ENCODE peak calls at places on chromosome 12, in four cellular contexts. One of them, this sample, is unnamed.

GRCh38 chr12:24455811-24456210 is 493.1 kb downstream of the BCAT1 start:
- DNase-seq in stimulated activated CD4-positive, alpha-beta T cell treated with anti-CD3 and anti-CD28 coated beads, Interleukin-12 subunit alpha, Interleukin-12 subunit beta, amount 100 ng/mL, for 24 hours: no peak
- DNase-seq in endodermal cell: peak; percentile 73
- DNase-seq in pancreas: no peak
- DNase-seq in this sample: no peak

GRCh38 chr12:124536613-124537012 is 30.8 kb downstream of the NCOR2 start:
- DNase-seq in stimulated activated CD4-positive, alpha-beta T cell treated with anti-CD3 and anti-CD28 coated beads, Interleukin-12 subunit alpha, Interleukin-12 subunit beta, amount 100 ng/mL, for 24 hours: no peak
- DNase-seq in endodermal cell: no peak
- DNase-seq in pancreas: no peak
- DNase-seq in this sample: no peak

GRCh38 chr12:27870939-27871338 is 90.9 kb upstream of the MANSC4 start:
- DNase-seq in stimulated activated CD4-positive, alpha-beta T cell treated with anti-CD3 and anti-CD28 coated beads, Interleukin-12 subunit alpha, Interleukin-12 subunit beta, amount 100 ng/mL, for 24 hours: no peak
- DNase-seq in endodermal cell: no peak
- DNase-seq in pancreas: no peak
- DNase-seq in this sample: no peak

GRCh38 chr12:96210376-96211055 is 16.3 kb downstream of the ELK3 start:
- DNase-seq in stimulated activated CD4-positive, alpha-beta T cell treated with anti-CD3 and anti-CD28 coated beads, Interleukin-12 subunit alpha, Interleukin-12 subunit beta, amount 100 ng/mL, for 24 hours: peak; percentile 34
- DNase-seq in endodermal cell: no peak
- DNase-seq in pancreas: no peak
- DNase-seq in this sample: no peak

GRCh38 chr12:122422769-122423257 is 344 bp upstream of the CLIP1 start:
- DNase-seq in stimulated activated CD4-positive, alpha-beta T cell treated with anti-CD3 and anti-CD28 coated beads, Interleukin-12 subunit alpha, Interleukin-12 subunit beta, amount 100 ng/mL, for 24 hours: peak; percentile 31
- DNase-seq in endodermal cell: peak; percentile 89
- DNase-seq in pancreas: peak; percentile 30
- DNase-seq in this sample: peak; percentile 34

GRCh38 chr12:13173537-13173936 is 23.0 kb upstream of the EMP1 start:
- DNase-seq in stimulated activated CD4-positive, alpha-beta T cell treated with anti-CD3 and anti-CD28 coated beads, Interleukin-12 subunit alpha, Interleukin-12 subunit beta, amount 100 ng/mL, for 24 hours: no peak
- DNase-seq in endodermal cell: peak; percentile 76
- DNase-seq in pancreas: no peak
- DNase-seq in this sample: peak; percentile 99

GRCh38 chr12:50452795-50453194 is 52.0 kb upstream of the DIP2B start:
- DNase-seq in stimulated activated CD4-positive, alpha-beta T cell treated with anti-CD3 and anti-CD28 coated beads, Interleukin-12 subunit alpha, Interleukin-12 subunit beta, amount 100 ng/mL, for 24 hours: no peak
- DNase-seq in endodermal cell: no peak
- DNase-seq in pancreas: no peak
- DNase-seq in this sample: no peak

GRCh38 chr12:86647800-86648199 is 391.6 kb upstream of the MGAT4C start:
- DNase-seq in stimulated activated CD4-positive, alpha-beta T cell treated with anti-CD3 and anti-CD28 coated beads, Interleukin-12 subunit alpha, Interleukin-12 subunit beta, amount 100 ng/mL, for 24 hours: no peak
- DNase-seq in endodermal cell: no peak
- DNase-seq in pancreas: no peak
- DNase-seq in this sample: no peak

GRCh38 chr12:70305794-70306193 is 60.3 kb upstream of the KCNMB4 start:
- DNase-seq in stimulated activated CD4-positive, alpha-beta T cell treated with anti-CD3 and anti-CD28 coated beads, Interleukin-12 subunit alpha, Interleukin-12 subunit beta, amount 100 ng/mL, for 24 hours: no peak
- DNase-seq in endodermal cell: no peak
- DNase-seq in pancreas: no peak
- DNase-seq in this sample: no peak

GRCh38 chr12:12562016-12562483 is 613 bp downstream of the DUSP16 start:
- DNase-seq in stimulated activated CD4-positive, alpha-beta T cell treated with anti-CD3 and anti-CD28 coated beads, Interleukin-12 subunit alpha, Interleukin-12 subunit beta, amount 100 ng/mL, for 24 hours: no peak
- DNase-seq in endodermal cell: peak; percentile 77
- DNase-seq in pancreas: no peak
- DNase-seq in this sample: peak; percentile 11